ENCODE peak calls at places on chromosomes 4 and X, in six cellular contexts. I, W, P, N, J and A are unnamed samples.

GRCh38 chrX:138756234-138756633 is 44.7 kb upstream of the FGF13 start:
- DNase-seq in I (no peak), W (no peak), P (peak), N (peak), J (no peak), A (peak)

GRCh38 chr4:4805805-4806345 is 53.6 kb upstream of the MSX1 start:
- DNase-seq in I (no peak), W (no peak), P (no peak), N (no peak), J (no peak), A (no peak)

GRCh38 chrX:141341341-141341740 is 99.0 kb upstream of the SPANXC start:
- DNase-seq in I (no peak), W (no peak), P (no peak), N (no peak), J (no peak), A (no peak)

GRCh38 chr4:4559596-4559995 is 17.7 kb upstream of the STX18 start:
- DNase-seq in I (no peak), W (no peak), P (no peak), N (no peak), J (no peak), A (no peak)

GRCh38 chrX:125131146-125131545 is 188.5 kb upstream of the TEX13C start:
- DNase-seq in I (no peak), W (no peak), P (no peak), N (no peak), J (no peak), A (no peak)

GRCh38 chr4:173883821-173884220 is 353.8 kb upstream of the HAND2 start:
- DNase-seq in I (no peak), W (no peak), P (no peak), N (no peak), J (no peak), A (no peak)

GRCh38 chr4:144734522-144734921 is 88.6 kb downstream of the HHIP start:
- DNase-seq in I (no peak), W (no peak), P (no peak), N (no peak), J (no peak), A (no peak)

GRCh38 chrX:112687189-112687691 is 7.5 kb upstream of the LHFPL1 start:
- DNase-seq in I (no peak), W (no peak), P (no peak), N (no peak), J (no peak), A (no peak)

DNA sequence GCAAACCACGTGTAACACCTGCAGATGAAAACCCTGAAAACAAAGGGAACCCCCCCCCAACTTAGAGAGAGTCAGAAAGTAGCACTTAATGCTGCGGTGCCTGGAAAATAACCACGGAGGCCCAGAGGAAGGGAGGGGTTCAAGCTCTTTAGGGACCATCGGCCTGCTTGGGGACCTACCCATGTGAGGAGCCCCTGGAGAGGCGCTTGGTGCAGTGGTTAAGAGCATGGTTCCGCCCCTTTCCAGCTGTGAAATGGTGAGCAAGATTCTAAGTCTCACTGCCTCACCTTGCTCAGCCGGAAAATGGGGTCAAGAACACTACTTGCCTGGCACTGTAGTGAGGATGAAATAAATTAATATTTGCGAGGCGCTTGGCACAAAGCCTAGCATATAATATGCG is 13.8 kb downstream of the SLC25A5 start:
- DNase-seq in I (no peak), W (peak), P (no peak), N (no peak), J (no peak), A (no peak)
- TF ChIP-seq CTCF in I (no peak), W (no peak), P (no peak), N (no peak), J (no peak), A (no peak)

DNA sequence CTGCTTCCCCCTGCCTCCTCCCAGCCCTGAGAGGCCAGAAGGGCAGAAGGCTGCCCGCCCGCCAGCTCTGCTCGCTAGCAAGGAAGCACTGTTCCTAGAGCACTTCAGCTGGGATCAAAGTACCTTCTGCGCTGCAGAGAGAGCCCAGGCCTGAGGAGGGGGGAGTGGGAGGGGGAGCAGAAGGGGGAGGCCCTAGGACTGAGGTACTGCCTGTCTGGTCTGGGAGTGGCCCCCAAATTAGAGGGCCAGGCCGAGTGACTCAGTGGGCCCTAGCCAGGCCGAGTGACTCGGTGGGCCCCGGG is 2.7 kb upstream of the BGN start:
- DNase-seq in I (no peak), W (no peak), P (no peak), N (no peak), J (no peak), A (no peak)
- TF ChIP-seq CTCF in I (no peak), W (no peak), P (no peak), N (no peak), J (no peak), A (no peak)

GRCh38 chr4:181301735-181302380 is 941.3 kb upstream of the TENM3 start:
- DNase-seq in I (no peak), W (no peak), P (no peak), N (no peak), J (peak), A (no peak)
- TF ChIP-seq CTCF in I (no peak), W (no peak), P (no peak), N (no peak), J (peak), A (peak)

GRCh38 chrX:46198858-46199257 is 346.4 kb downstream of the ZNF674 start:
- DNase-seq in I (no peak), W (no peak), P (no peak), N (no peak), J (no peak), A (no peak)
- TF ChIP-seq CTCF in I (no peak), W (no peak), P (no peak), N (no peak), J (no peak), A (no peak)

GRCh38 chrX:101764538-101764937 is 104.9 kb upstream of the ARMCX2 start:
- DNase-seq in I (no peak), W (no peak), P (no peak), N (no peak), J (no peak), A (no peak)

DNA sequence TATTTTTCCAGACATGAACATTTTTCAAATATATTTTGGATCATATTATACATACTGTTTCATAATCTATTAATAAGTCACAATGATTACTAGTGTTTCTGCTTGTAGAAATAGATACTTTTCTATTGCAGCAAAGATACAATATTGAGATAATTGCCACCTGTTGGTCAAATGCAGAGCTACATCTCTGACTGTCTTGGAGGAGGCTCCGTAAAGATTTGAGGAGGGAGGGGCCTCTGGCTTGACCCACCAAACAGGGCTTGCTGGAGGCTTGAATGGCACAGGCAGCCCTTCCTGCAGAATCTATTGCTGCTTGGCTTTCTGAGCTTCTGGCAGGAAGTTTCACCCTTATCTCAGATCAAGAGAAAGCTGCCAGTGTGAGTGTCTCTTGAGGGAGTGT is 99.3 kb upstream of the ARMCX2 start:
- DNase-seq in I (no peak), W (no peak), P (no peak), N (no peak), J (peak), A (peak)
- TF ChIP-seq CTCF in I (no peak), W (no peak), P (no peak), N (peak), J (peak), A (peak)

DNA sequence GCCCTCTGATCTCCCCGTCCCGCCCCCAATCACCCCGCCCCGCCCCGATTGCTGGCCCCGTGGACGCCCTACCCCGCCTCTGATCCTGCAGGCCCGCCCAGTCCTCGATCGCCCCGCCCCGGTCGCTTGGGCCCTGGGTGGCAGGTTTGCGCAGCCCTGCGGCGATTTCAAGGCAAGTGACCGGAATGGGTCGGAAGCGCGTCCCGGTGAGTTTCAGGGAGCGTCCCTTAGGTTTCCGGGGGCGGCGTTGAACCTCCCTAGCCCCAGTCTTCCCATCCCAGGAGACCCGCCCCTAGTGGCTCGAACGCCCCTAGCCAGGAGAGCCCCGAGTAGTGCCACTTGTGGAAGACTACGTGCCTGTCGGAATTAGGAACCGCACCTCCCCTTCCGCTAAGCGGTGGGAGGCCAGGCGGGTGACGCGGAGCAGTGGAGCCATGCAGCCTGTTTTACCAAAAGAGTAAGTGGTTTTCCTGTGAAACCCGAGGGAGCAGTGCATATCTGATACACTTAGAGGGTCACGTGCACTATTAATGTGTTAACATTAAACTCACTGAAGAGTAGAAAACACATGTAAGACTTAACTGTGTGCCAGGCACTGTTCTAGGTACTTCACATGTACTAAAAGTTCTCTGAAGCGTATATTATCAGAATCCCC is 350 bp upstream of the TEC start:
- DNase-seq in I (peak), W (peak), P (peak), N (peak), J (peak), A (peak)
- TF ChIP-seq CTCF in I (no peak), W (no peak), P (no peak), N (no peak), J (peak), A (peak)

GRCh38 chrX:55160685-55161552 is 59.2 kb upstream of the PAGE5 start:
- DNase-seq in I (peak), W (peak), P (peak), N (peak), J (peak), A (peak)
- TF ChIP-seq CTCF in I (no peak), W (no peak), P (no peak), N (peak), J (peak), A (peak)

GRCh38 chr4:147526272-147526654 is 45.4 kb downstream of the EDNRA start:
- DNase-seq in I (no peak), W (no peak), P (no peak), N (no peak), J (no peak), A (no peak)
- TF ChIP-seq CTCF in I (no peak), W (no peak), P (no peak), N (no peak), J (no peak), A (no peak)